ENCODE peak calls at places on chromosomes 1 and 21, in nine cellular contexts. One of them, this sample, is unnamed.

GRCh38 chr1:204076891-204077290 is 4.0 kb downstream of the SOX13 start:
- DNase-seq in nucleus accumbens: no peak
- DNase-seq in PC-3: no peak
- DNase-seq in SW480: no peak
- DNase-seq in brain microvascular endothelial cell: no peak
- DNase-seq in vagina: no peak
- DNase-seq in MM.1S: no peak
- DNase-seq in heart left ventricle: no peak
- DNase-seq in CD8-positive, alpha-beta T cell: no peak
- DNase-seq in this sample: no peak

GRCh38 chr1:177847843-177848242 is 122.0 kb downstream of the SEC16B start:
- DNase-seq in CD8-positive, alpha-beta T cell: no peak
- DNase-seq in brain microvascular endothelial cell: peak; percentile 13
- DNase-seq in heart left ventricle: no peak
- DNase-seq in PC-3: peak; percentile 2
- DNase-seq in nucleus accumbens: no peak
- DNase-seq in MM.1S: no peak
- DNase-seq in vagina: no peak
- DNase-seq in SW480: no peak
- DNase-seq in this sample: peak; percentile 42

GRCh38 chr1:78676347-78676982 is 26.8 kb downstream of the IFI44 start:
- DNase-seq in nucleus accumbens: no peak
- DNase-seq in PC-3: peak; percentile 81
- DNase-seq in MM.1S: peak; percentile 66
- DNase-seq in SW480: peak; percentile 26
- DNase-seq in CD8-positive, alpha-beta T cell: no peak
- DNase-seq in heart left ventricle: no peak
- DNase-seq in vagina: no peak
- DNase-seq in brain microvascular endothelial cell: peak; percentile 69
- DNase-seq in this sample: peak; percentile 27

GRCh38 chr1:177872563-177872900 is 97.3 kb downstream of the SEC16B start:
- DNase-seq in MM.1S: no peak
- DNase-seq in heart left ventricle: no peak
- DNase-seq in SW480: no peak
- DNase-seq in nucleus accumbens: no peak
- DNase-seq in vagina: no peak
- DNase-seq in brain microvascular endothelial cell: no peak
- DNase-seq in PC-3: no peak
- DNase-seq in CD8-positive, alpha-beta T cell: no peak
- DNase-seq in this sample: no peak

GRCh38 chr1:201016211-201016651 is 7.3 kb downstream of the KIF21B start:
- DNase-seq in brain microvascular endothelial cell: no peak
- DNase-seq in SW480: peak; percentile 26
- DNase-seq in MM.1S: no peak
- DNase-seq in CD8-positive, alpha-beta T cell: no peak
- DNase-seq in vagina: no peak
- DNase-seq in nucleus accumbens: peak; percentile 48
- DNase-seq in heart left ventricle: no peak
- DNase-seq in PC-3: peak; percentile 42
- DNase-seq in this sample: no peak

GRCh38 chr1:93827633-93828436 is 51.2 kb downstream of the DNTTIP2 start:
- DNase-seq in vagina: no peak
- DNase-seq in MM.1S: no peak
- DNase-seq in CD8-positive, alpha-beta T cell: no peak
- DNase-seq in nucleus accumbens: no peak
- DNase-seq in SW480: no peak
- DNase-seq in brain microvascular endothelial cell: no peak
- DNase-seq in PC-3: peak; percentile 63
- DNase-seq in heart left ventricle: no peak
- DNase-seq in this sample: no peak

GRCh38 chr21:38308010-38308784 is 51.4 kb downstream of the KCNJ15 start:
- DNase-seq in PC-3: no peak
- DNase-seq in nucleus accumbens: no peak
- DNase-seq in heart left ventricle: no peak
- DNase-seq in CD8-positive, alpha-beta T cell: no peak
- DNase-seq in SW480: no peak
- DNase-seq in brain microvascular endothelial cell: no peak
- DNase-seq in vagina: no peak
- DNase-seq in MM.1S: no peak
- DNase-seq in this sample: no peak

GRCh38 chr1:43282220-43283195 is 2.9 kb downstream of the C1orf210 start:
- DNase-seq in brain microvascular endothelial cell: no peak
- DNase-seq in SW480: no peak
- DNase-seq in CD8-positive, alpha-beta T cell: no peak
- DNase-seq in heart left ventricle: no peak
- DNase-seq in PC-3: no peak
- DNase-seq in MM.1S: no peak
- DNase-seq in nucleus accumbens: no peak
- DNase-seq in vagina: no peak
- DNase-seq in this sample: no peak

GRCh38 chr1:74689800-74690696 is 16.5 kb upstream of the ERICH3 start:
- DNase-seq in SW480: peak; percentile 41
- DNase-seq in CD8-positive, alpha-beta T cell: no peak
- DNase-seq in PC-3: peak; percentile 87
- DNase-seq in nucleus accumbens: peak; percentile 9
- DNase-seq in MM.1S: peak; percentile 63
- DNase-seq in heart left ventricle: no peak
- DNase-seq in brain microvascular endothelial cell: peak; percentile 57
- DNase-seq in vagina: no peak
- DNase-seq in this sample: peak; percentile 24

GRCh38 chr1:201495447-201496295 is 11.3 kb downstream of the CSRP1 start:
- DNase-seq in heart left ventricle: peak; percentile 86
- DNase-seq in MM.1S: no peak
- DNase-seq in SW480: no peak
- DNase-seq in brain microvascular endothelial cell: no peak
- DNase-seq in vagina: peak; percentile 96
- DNase-seq in CD8-positive, alpha-beta T cell: no peak
- DNase-seq in nucleus accumbens: peak; percentile 59
- DNase-seq in PC-3: no peak
- DNase-seq in this sample: no peak

GRCh38 chr1:3247521-3248031 is 178.6 kb downstream of the PRDM16 start:
- DNase-seq in CD8-positive, alpha-beta T cell: no peak
- DNase-seq in brain microvascular endothelial cell: no peak
- DNase-seq in MM.1S: no peak
- DNase-seq in vagina: no peak
- DNase-seq in heart left ventricle: no peak
- DNase-seq in SW480: no peak
- DNase-seq in nucleus accumbens: no peak
- DNase-seq in PC-3: no peak
- DNase-seq in this sample: no peak

This sample was measured in AG09309.